ENCODE peak calls at places on chromosome X, in seven cellular contexts. R is lower lobe of right lung, N is heart right ventricle, H is psoas muscle, I is body of pancreas, S is pancreas, T is IMR-90. X is an unnamed sample. For H3K27me3 and H3K4me1, the result is how much of the 10 kb centered on the place peaks cover.

GRCh38 chrX:69025802-69026301 is 139.4 kb downstream of the PJA1 start:
- DNase-seq in R (no peak), H (no peak), S (no peak), T (peak), N (no peak), I (no peak), X (no peak)

GRCh38 chrX:38468758-38469157 is 92.6 kb upstream of the TSPAN7 start:
- DNase-seq in S (no peak), N (no peak), R (no peak), H (no peak), I (no peak), T (no peak), X (no peak)

GRCh38 chrX:52988985-52989917 is 30.9 kb upstream of the FAM156A start:
- DNase-seq in H (no peak), S (no peak), N (no peak), T (no peak), I (no peak), R (no peak), X (peak)

GRCh38 chrX:40539214-40540142 is 41.3 kb upstream of the ATP6AP2 start:
- DNase-seq in I (peak), S (no peak), N (peak), H (peak), T (peak), R (peak), X (peak)

GRCh38 chrX:39759526-39760224 is 338.1 kb downstream of the BCOR start:
- DNase-seq in N (no peak), R (peak), H (no peak), T (peak), S (peak), I (peak), X (no peak)

GRCh38 chrX:141975839-141976238 is 72.1 kb downstream of the MAGEC1 start:
- DNase-seq in I (no peak), N (no peak), T (no peak), S (no peak), H (no peak), R (no peak), X (no peak)

GRCh38 chrX:13428055-13428786 is 108.4 kb upstream of the ATXN3L start:
- DNase-seq in N (no peak), I (no peak), H (no peak), R (no peak), S (no peak), T (peak), X (no peak)

GRCh38 chrX:155235891-155236290 is 19.6 kb downstream of the VBP1 start:
- DNase-seq in H (no peak), R (no peak), T (no peak), S (no peak), I (no peak), N (no peak), X (no peak)

DNA sequence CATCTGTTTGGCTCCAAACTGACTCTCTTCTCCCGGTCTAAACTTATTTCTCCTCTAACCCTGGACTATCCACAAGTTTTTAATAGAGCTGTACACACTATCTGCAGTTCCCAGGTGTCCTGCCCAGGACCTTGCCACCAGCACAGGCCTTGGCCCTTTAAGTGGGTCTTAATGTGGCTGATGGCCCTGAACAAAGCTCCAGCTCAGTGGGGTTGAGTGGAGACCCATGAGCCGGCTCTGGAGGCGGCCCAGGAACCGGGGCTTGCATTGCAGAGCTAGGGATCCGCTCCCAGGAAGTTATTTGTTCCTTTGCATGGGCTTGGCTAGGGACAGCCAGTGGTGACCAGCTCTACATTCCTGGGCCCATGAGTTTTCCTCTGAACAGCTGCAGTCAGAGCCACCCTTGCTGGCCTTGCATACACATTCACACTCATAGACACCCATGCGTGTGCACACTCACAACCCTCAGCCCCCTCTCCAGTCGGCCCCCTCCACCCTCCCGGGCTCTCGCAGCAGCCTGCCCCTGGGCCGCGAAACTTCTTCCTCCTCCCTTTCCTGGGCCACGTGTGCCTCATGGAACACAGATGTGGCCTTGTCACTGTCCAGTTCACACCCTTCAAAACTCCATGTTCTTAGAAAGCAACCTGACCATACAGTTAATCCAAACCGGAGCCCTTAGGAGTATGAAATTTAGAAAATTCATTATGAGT is 58.2 kb downstream of the GPR143 start:
- DNase-seq in S (no peak), H (no peak), R (no peak), N (no peak), I (no peak), T (no peak), X (no peak)
- TF ChIP-seq CTCF in S (no peak), H (no peak), R (no peak), N (no peak), I (no peak), T (no peak), X (no peak)

GRCh38 chrX:97481228-97481627 is 597.5 kb downstream of the RPA4 start:
- DNase-seq in H (no peak), T (no peak), N (no peak), R (no peak), S (no peak), I (no peak), X (no peak)

GRCh38 chrX:97479491-97479890 is 595.8 kb downstream of the RPA4 start:
- DNase-seq in I (no peak), H (no peak), S (no peak), T (no peak), N (no peak), R (no peak), X (no peak)

DNA sequence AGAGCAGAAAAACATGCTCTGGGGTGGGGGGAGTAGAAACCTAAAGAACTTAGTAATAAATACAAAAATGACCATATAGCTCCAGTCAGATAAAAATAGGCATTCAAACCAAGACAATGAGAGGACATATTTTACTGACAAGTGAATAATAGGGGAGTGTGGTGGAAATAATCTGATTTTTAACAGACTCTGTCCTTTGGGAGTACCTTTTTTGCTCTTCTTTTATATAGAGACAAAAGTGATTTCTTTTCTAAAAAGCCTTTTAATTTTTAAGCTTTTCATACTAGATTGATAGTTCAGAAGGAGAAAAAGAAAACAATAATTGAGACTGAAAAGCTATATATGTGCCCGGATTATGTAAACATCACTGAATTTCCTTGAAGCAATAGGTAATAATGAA is 599.2 kb downstream of the RPA4 start:
- DNase-seq in I (no peak), N (no peak), R (no peak), S (no peak), H (no peak), T (no peak), X (no peak)
- H3K27me3 ChIP-seq in I (under half), N (under half), R (under half), S (under half), H (under half), T (under half), X (under half)

DNA sequence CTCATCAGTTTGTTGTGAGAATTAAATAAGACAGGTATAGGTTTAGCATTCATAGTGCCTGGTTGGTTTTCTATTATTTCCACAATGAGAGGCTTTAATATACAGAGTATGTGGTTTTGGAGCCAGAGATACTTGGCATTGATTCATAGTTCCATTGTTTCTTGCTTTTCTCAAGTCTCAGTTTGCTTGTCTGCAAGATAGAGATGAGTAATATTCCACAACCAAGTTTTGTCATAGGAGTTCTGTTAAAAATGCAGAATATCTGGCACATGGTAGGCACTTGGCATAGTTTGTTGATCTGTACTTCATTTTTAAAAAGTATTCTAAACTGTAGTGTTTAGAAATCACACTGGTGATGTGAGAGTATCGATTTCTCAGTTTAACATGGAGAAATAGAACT is 37.5 kb upstream of the EDA2R start:
- DNase-seq in N (no peak), S (no peak), T (peak), R (no peak), H (no peak), I (no peak), X (no peak)
- H3K4me1 ChIP-seq in N (under half), S (under half), T (under half), R (under half), H (under half), I (under half), X (under half)

GRCh38 chrX:42519666-42520231 is 258.2 kb downstream of the PPP1R2C start:
- DNase-seq in S (no peak), N (no peak), T (peak), R (no peak), I (no peak), H (no peak), X (no peak)
- TF ChIP-seq CTCF in S (no peak), N (no peak), T (no peak), R (no peak), I (no peak), H (no peak), X (no peak)

GRCh38 chrX:129957241-129958099 is 25.0 kb upstream of the BCORL1 start:
- DNase-seq in I (peak), T (peak), N (peak), S (peak), R (peak), H (peak), X (peak)
- H3K27me3 ChIP-seq in I (under half), T (under half), N (under half), S (under half), R (under half), H (under half), X (under half)

DNA sequence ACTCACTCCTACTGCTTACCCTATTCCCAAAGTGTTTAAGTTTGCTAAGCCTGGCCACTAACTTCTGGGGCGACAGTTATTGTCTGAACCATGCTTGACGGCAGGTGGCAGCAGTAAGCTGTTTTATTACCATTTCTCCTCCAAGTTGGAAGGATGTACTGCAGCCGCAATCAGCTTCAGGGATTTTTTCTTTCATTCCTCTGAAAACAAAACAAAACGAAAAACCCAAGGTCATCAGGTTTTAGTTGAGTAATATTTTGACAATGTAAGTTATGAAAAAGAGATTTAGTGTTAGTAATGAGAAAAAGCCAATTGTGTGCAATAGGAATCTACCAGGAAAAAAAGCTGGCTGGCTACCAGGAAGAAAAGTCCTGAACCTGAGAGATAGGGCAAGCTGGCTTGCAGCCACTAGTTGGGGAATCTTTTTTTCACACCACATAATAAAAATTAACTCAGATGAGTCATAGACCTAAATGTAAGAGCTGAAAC is 13.2 kb upstream of the RAB9B start:
- DNase-seq in R (no peak), H (peak), S (peak), N (peak), T (peak), I (peak), X (peak)
- H3K4me1 ChIP-seq in R (under half), H (under half), S (under half), N (under half), T (under half), I (under half), X (under half)

DNA sequence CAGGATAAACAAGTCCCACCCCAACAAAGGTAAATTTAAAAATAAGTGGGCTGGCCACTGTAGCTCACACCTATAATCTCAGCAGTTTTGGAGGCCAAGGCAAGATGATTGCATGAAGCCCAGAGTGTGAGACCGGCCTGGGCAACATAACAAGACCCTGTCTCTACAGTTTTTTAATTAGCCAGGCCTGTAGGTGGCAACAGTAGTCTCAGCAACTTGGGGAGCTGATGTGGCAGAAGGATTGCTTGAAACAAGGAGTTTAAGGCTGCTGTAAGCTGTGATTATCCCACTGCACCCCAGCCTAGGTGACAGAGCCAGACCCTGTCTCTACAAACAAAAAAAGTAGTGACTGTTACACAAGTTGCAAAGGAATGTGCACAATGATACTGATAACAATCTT is 74.6 kb upstream of the FAAH2 start:
- DNase-seq in S (no peak), T (no peak), N (no peak), I (no peak), H (no peak), R (no peak), X (no peak)
- TF ChIP-seq CTCF in S (no peak), T (no peak), N (no peak), I (no peak), H (no peak), R (no peak), X (no peak)

GRCh38 chrX:72308209-72308565 is 2.5 kb upstream of the CITED1 start:
- DNase-seq in S (no peak), R (no peak), N (no peak), T (no peak), H (no peak), I (no peak), X (no peak)

GRCh38 chrX:72309297-72310071 is 3.8 kb upstream of the CITED1 start:
- DNase-seq in I (peak), R (no peak), H (no peak), T (no peak), S (no peak), N (no peak), X (no peak)

GRCh38 chrX:72306851-72307645 is 1.3 kb upstream of the CITED1 start:
- DNase-seq in S (peak), T (peak), I (peak), N (peak), R (peak), H (peak), X (peak)

GRCh38 chrX:72307646-72308051 is 1.9 kb upstream of the CITED1 start:
- DNase-seq in S (no peak), R (no peak), N (no peak), H (no peak), I (no peak), T (no peak), X (no peak)

DNA sequence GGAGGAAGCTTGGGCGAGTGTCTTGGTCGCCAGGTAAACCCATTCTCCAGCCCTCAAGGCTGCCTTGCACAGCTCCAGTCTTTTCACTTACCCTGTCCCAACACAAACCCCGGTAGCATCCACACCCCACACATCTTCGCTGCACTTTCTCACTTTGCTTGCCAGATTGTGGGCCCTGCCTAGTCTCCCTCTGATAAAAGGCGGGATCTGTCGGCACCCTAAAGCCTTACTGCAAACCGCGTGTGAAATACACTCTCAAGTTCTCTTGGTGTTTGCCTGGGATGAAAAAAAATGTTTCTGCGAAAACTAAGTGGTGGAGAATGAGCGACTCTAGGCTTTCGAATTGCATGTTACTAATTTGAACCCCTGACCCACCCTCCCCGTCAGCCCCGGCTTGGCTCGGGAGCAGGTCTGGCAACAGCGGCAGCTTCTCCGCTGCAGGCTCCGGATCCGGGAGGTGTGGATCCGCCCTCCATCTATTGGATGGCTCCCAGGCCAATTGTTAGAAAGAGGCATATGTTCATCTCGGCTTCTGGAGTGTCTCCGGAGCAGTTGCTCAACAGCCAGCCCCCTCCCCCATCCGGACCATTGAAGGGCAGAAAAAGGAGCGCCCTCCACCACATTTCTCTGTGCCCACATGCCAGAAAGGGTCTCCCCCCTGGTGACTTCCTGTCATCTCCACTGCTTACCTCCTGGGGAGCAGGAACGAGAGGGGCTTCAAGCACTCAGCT is 3.0 kb upstream of the CITED1 start:
- DNase-seq in T (peak), S (peak), R (peak), N (peak), I (peak), H (peak), X (peak)
- H3K27me3 ChIP-seq in T (half or more), S (half or more), R (under half), N (half or more), I (under half), H (under half), X (half or more)

GRCh38 chrX:65686246-65686645 is 18.8 kb downstream of the MSN start:
- DNase-seq in H (no peak), N (no peak), I (no peak), S (no peak), T (no peak), R (no peak), X (no peak)

GRCh38 chrX:65689377-65689776 is 21.9 kb downstream of the MSN start:
- DNase-seq in R (no peak), N (no peak), H (no peak), I (no peak), S (no peak), T (no peak), X (no peak)

GRCh38 chrX:65688403-65688881 is 21.0 kb downstream of the MSN start:
- DNase-seq in I (no peak), S (no peak), N (no peak), H (no peak), R (no peak), T (peak), X (no peak)

GRCh38 chrX:65687367-65687766 is 19.9 kb downstream of the MSN start:
- DNase-seq in T (no peak), N (no peak), I (no peak), H (no peak), R (no peak), S (no peak), X (no peak)

DNA sequence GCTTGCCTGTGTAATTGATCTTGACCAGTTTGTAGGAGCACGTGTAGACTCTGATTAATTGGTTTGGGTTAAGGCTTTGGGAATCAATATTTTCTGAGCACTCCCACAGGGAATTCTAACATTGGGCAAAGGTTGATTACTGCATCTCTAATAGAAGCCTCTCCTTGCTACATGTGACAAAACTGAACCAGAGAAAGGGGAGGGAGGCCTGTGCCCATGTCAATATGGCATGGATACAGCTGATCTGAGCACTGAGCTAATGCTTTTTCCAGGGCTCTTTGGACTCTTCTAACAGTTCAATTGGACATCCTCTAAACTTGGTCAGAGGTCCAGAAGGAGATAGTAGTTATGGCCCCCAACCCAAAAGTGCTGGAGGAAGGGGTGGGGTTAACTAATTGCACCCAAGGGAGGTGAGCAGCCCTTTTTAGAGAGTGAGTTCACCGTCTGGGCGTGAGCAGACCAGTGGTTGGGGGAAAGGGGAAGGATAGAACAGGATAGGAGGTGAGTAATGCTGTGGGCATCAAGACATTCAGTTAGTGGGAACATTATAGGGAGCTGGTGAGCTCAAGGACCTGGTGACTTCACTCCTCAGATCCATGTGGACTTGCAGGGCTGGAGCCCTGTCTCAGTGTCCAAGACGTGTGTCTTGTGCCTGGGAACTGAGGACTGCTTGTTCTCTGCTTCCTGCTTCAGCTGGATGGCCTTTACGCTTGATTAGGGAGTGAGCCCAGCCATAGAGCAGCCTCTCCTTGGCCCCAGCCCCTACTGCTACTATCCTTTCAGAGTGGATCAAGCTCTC is 22.8 kb downstream of the MSN start:
- DNase-seq in H (no peak), I (no peak), N (no peak), S (no peak), R (no peak), T (peak), X (no peak)
- H3K4me1 ChIP-seq in H (under half), I (under half), N (half or more), S (under half), R (half or more), T (under half), X (under half)

X was measured in colonic mucosa.